ENCODE peak calls at places on chromosomes 6 and 20, in nine cellular contexts. M, P, A, X, W, C, F, U and I are unnamed samples.

GRCh38 chr6:88558981-88559380 is 392.8 kb upstream of the CNR1 start:
- DNase-seq in M (no peak), P (no peak), A (no peak), X (no peak), W (no peak), C (no peak), F (no peak), U (no peak), I (no peak)

GRCh38 chr6:144840619-144841018 is 555.5 kb downstream of the UTRN start:
- DNase-seq in M (no peak), P (no peak), A (no peak), X (no peak), W (no peak), C (no peak), F (no peak), U (no peak), I (no peak)

GRCh38 chr6:121816361-121816760 is 380.9 kb downstream of the GJA1 start:
- DNase-seq in M (no peak), P (no peak), A (no peak), X (no peak), W (no peak), C (no peak), F (no peak), U (no peak), I (no peak)

GRCh38 chr6:150710236-150710635 is 110.6 kb downstream of the PLEKHG1 start:
- DNase-seq in M (peak), P (no peak), A (no peak), X (no peak), W (no peak), C (no peak), F (no peak), U (no peak), I (no peak)

GRCh38 chr20:37347891-37348642 is 2.1 kb downstream of the SRC start:
- DNase-seq in M (no peak), P (no peak), A (no peak), X (peak), W (no peak), C (no peak), F (no peak), U (no peak), I (no peak)

GRCh38 chr6:35719830-35720733 is 16.8 kb upstream of the ARMC12 start:
- DNase-seq in M (no peak), P (no peak), A (peak), X (peak), W (peak), C (peak), F (peak), U (peak), I (peak)

GRCh38 chr6:108684809-108685329 is 124.2 kb downstream of the FOXO3 start:
- DNase-seq in M (no peak), P (no peak), A (peak), X (no peak), W (no peak), C (no peak), F (no peak), U (no peak), I (no peak)

GRCh38 chr20:51482836-51483235 is 59.7 kb downstream of the NFATC2 start:
- DNase-seq in M (no peak), P (no peak), A (no peak), X (peak), W (no peak), C (no peak), F (no peak), U (no peak), I (no peak)

GRCh38 chr6:57221936-57222683 is at the start of gene RAB23:
- DNase-seq in M (peak), P (peak), A (peak), X (peak), W (peak), C (peak), F (peak), U (peak), I (peak)

GRCh38 chr20:44450938-44451450 is 24.7 kb upstream of the TTPAL start:
- DNase-seq in M (no peak), P (no peak), A (no peak), X (no peak), W (no peak), C (no peak), F (no peak), U (no peak), I (no peak)

GRCh38 chr20:44449864-44450263 is 25.8 kb upstream of the TTPAL start:
- DNase-seq in M (no peak), P (no peak), A (no peak), X (no peak), W (no peak), C (no peak), F (no peak), U (no peak), I (no peak)

GRCh38 chr20:44450279-44450937 is 25.3 kb upstream of the TTPAL start:
- DNase-seq in M (no peak), P (no peak), A (no peak), X (no peak), W (no peak), C (no peak), F (no peak), U (no peak), I (no peak)

GRCh38 chr20:44447827-44448419 is 27.8 kb upstream of the TTPAL start:
- DNase-seq in M (no peak), P (no peak), A (peak), X (no peak), W (no peak), C (no peak), F (no peak), U (no peak), I (no peak)

DNA sequence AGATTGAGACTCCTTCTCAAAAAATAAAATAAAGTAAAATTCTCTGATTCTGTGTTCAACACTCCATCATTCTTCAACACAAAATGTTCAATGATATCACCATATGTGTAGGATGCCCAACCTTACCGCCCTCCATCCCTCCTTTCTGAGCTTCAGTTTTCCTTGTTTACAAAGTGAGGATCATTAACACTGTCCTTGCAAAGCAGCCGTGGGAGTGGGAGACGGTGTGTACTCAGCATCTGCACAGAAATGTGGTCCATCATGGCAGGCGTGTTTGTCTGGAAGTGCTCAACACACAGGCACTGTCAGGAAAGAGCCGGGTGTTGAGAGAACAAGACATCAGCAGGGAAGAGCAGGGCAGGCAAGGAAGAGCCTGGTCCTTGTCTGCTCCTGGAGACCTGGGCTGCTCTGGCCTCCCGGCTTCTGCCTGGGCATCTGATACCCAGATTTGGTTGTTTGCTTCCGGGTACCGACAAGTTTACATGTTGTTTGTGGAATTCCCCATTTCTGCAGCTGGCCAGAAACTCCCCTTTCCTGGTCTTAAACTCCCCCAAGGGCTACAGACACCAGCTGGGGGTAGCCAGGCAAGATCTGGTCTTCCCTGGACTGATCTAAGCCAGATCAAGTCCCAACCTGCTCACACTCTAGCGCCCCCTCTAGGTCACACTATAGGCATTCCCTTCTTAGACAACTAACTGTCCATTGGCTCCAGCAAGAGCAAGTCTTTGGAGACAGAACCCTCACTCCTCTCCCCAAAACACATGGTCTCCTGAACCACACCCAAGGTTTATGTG is 26.7 kb upstream of the TTPAL start:
- DNase-seq in M (peak), P (no peak), A (peak), X (no peak), W (no peak), C (peak), F (no peak), U (no peak), I (peak)
- TF ChIP-seq CTCF in M (peak), P (peak), A (peak), X (no peak), W (no peak), C (peak), F (no peak), U (no peak), I (peak)

GRCh38 chr6:153309666-153310065 is 178.6 kb upstream of the RGS17 start:
- DNase-seq in M (no peak), P (no peak), A (no peak), X (no peak), W (no peak), C (no peak), F (no peak), U (no peak), I (no peak)

GRCh38 chr6:153312633-153313032 is 181.6 kb upstream of the RGS17 start:
- DNase-seq in M (peak), P (peak), A (peak), X (no peak), W (no peak), C (peak), F (peak), U (peak), I (peak)
- TF ChIP-seq CTCF in M (peak), P (peak), A (peak), X (no peak), W (no peak), C (peak), F (no peak), U (no peak), I (peak)

GRCh38 chr20:40606660-40607059 is 82.4 kb downstream of the MAFB start:
- DNase-seq in M (no peak), P (no peak), A (no peak), X (no peak), W (no peak), C (no peak), F (no peak), U (no peak), I (no peak)
- TF ChIP-seq CTCF in M (no peak), P (no peak), A (no peak), X (no peak), W (no peak), C (no peak), F (no peak), U (no peak), I (no peak)

GRCh38 chr6:111549744-111550143 is 55.9 kb downstream of the TRAF3IP2 start:
- DNase-seq in M (no peak), P (no peak), A (no peak), X (no peak), W (no peak), C (no peak), F (no peak), U (no peak), I (no peak)

GRCh38 chr6:111548368-111548767 is 57.3 kb downstream of the TRAF3IP2 start:
- DNase-seq in M (no peak), P (no peak), A (no peak), X (no peak), W (no peak), C (no peak), F (no peak), U (no peak), I (no peak)

GRCh38 chr6:111550953-111551352 is 54.7 kb downstream of the TRAF3IP2 start:
- DNase-seq in M (no peak), P (no peak), A (no peak), X (no peak), W (no peak), C (no peak), F (no peak), U (no peak), I (no peak)

GRCh38 chr6:111551521-111552231 is 54.0 kb downstream of the TRAF3IP2 start:
- DNase-seq in M (no peak), P (no peak), A (no peak), X (no peak), W (no peak), C (no peak), F (no peak), U (no peak), I (no peak)

GRCh38 chr6:111550195-111550594 is 55.5 kb downstream of the TRAF3IP2 start:
- DNase-seq in M (no peak), P (no peak), A (no peak), X (no peak), W (no peak), C (no peak), F (no peak), U (no peak), I (no peak)
- TF ChIP-seq CTCF in M (no peak), P (no peak), A (no peak), X (no peak), W (no peak), C (no peak), F (no peak), U (no peak), I (no peak)

GRCh38 chr20:13006825-13007224 is 1.9 kb upstream of the SPTLC3 start:
- DNase-seq in M (peak), P (no peak), A (no peak), X (no peak), W (no peak), C (no peak), F (no peak), U (no peak), I (no peak)

GRCh38 chr20:13012886-13013285 is 4.1 kb downstream of the SPTLC3 start:
- DNase-seq in M (no peak), P (no peak), A (no peak), X (no peak), W (no peak), C (no peak), F (no peak), U (no peak), I (no peak)

GRCh38 chr20:13007596-13007995 is 1.2 kb upstream of the SPTLC3 start:
- DNase-seq in M (no peak), P (no peak), A (no peak), X (no peak), W (no peak), C (no peak), F (no peak), U (no peak), I (no peak)

GRCh38 chr20:13009682-13010406 is 1.1 kb downstream of the SPTLC3 start:
- DNase-seq in M (peak), P (no peak), A (peak), X (no peak), W (no peak), C (peak), F (no peak), U (peak), I (peak)

GRCh38 chr20:13008761-13009681 is at the start of gene SPTLC3:
- DNase-seq in M (peak), P (no peak), A (no peak), X (peak), W (no peak), C (peak), F (no peak), U (peak), I (no peak)
- TF ChIP-seq CTCF in M (no peak), P (peak), A (no peak), X (no peak), W (no peak), C (no peak), F (no peak), U (no peak), I (no peak)

GRCh38 chr20:25280051-25280573 is 32.2 kb downstream of the PYGB start:
- DNase-seq in M (no peak), P (no peak), A (no peak), X (peak), W (no peak), C (no peak), F (no peak), U (peak), I (no peak)
- TF ChIP-seq CTCF in M (no peak), P (no peak), A (no peak), X (no peak), W (no peak), C (no peak), F (no peak), U (no peak), I (no peak)

DNA sequence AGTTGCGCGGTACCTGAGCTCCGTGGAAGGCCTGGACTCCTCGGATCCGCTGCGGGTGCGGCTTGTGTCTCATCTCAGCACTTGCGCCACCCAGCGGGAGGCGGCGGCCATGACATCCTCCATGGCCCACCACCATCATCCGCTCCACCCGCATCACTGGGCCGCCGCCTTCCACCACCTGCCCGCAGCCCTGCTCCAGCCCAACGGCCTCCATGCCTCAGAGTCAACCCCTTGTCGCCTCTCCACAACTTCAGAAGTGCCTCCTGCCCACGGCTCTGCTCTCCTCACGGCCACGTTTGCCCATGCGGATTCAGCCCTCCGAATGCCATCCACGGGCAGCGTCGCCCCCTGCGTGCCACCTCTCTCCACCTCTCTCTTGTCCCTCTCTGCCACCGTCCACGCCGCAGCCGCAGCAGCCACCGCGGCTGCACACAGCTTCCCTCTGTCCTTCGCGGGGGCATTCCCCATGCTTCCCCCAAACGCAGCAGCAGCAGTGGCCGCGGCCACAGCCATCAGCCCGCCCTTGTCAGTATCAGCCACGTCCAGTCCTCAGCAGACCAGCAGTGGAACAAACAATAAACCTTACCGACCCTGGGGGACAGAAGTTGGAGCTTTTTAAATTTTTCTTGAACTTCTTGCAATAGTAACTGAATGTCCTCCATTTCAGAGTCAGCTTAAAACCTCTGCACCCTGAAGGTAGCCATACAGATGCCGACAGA is 9.9 kb downstream of the HEY2 start:
- DNase-seq in M (no peak), P (peak), A (no peak), X (peak), W (no peak), C (no peak), F (no peak), U (no peak), I (no peak)
- TF ChIP-seq CTCF in M (peak), P (peak), A (no peak), X (peak), W (no peak), C (peak), F (no peak), U (no peak), I (peak)